ENCODE peak calls at places on chromosomes 12 and 14, in eight cellular contexts. E, O, W, G, P, C, Q and S are unnamed samples. For H3K36me3, the result is how much of the 10 kb centered on the place peaks cover.

GRCh38 chr14:21197418-21198205 is 41.7 kb upstream of the OR5AU1 start:
- DNase-seq in E (no peak), O (no peak), W (no peak), G (no peak), P (no peak), C (no peak), Q (no peak), S (no peak)

GRCh38 chr14:61514006-61514830 is 181.1 kb upstream of the HIF1A start:
- DNase-seq in E (no peak), O (no peak), W (no peak), G (no peak), P (no peak), C (no peak), Q (no peak), S (no peak)

GRCh38 chr12:121438905-121439304 is 39.0 kb downstream of the RNF34 start:
- DNase-seq in E (no peak), O (no peak), W (no peak), G (no peak), P (no peak), C (no peak), Q (no peak), S (no peak)

GRCh38 chr12:31773223-31773750 is 44.5 kb upstream of the AMN1 start:
- DNase-seq in E (no peak), O (no peak), W (no peak), G (no peak), P (no peak), C (no peak), Q (peak), S (no peak)

GRCh38 chr12:108843187-108843586 is 14.2 kb downstream of the SSH1 start:
- DNase-seq in E (no peak), O (no peak), W (no peak), G (no peak), P (no peak), C (no peak), Q (no peak), S (no peak)

GRCh38 chr14:103366741-103367140 is 18.5 kb upstream of the MARK3 start:
- DNase-seq in E (no peak), O (no peak), W (no peak), G (no peak), P (no peak), C (no peak), Q (no peak), S (no peak)

GRCh38 chr14:70318635-70319013 is 40.9 kb downstream of the COX16 start:
- DNase-seq in E (no peak), O (no peak), W (no peak), G (no peak), P (no peak), C (no peak), Q (no peak), S (no peak)

GRCh38 chr14:37721976-37722659 is 126.7 kb downstream of the TTC6 start:
- DNase-seq in E (no peak), O (peak), W (no peak), G (no peak), P (no peak), C (no peak), Q (no peak), S (no peak)

GRCh38 chr14:93120522-93120921 is 4.8 kb upstream of the ITPK1 start:
- DNase-seq in E (no peak), O (no peak), W (no peak), G (no peak), P (no peak), C (no peak), Q (no peak), S (peak)

GRCh38 chr14:76958020-76958965 is 70.2 kb downstream of the IRF2BPL start:
- DNase-seq in E (no peak), O (no peak), W (peak), G (no peak), P (no peak), C (no peak), Q (no peak), S (no peak)

GRCh38 chr12:122345042-122345441 is 77.4 kb downstream of the CLIP1 start:
- DNase-seq in E (no peak), O (no peak), W (no peak), G (no peak), P (no peak), C (no peak), Q (no peak), S (no peak)

GRCh38 chr12:105485321-105485910 is 154.9 kb downstream of the C12orf75 start:
- DNase-seq in E (no peak), O (peak), W (no peak), G (no peak), P (peak), C (no peak), Q (peak), S (no peak)

GRCh38 chr14:98370352-98370751 is 901.6 kb downstream of the BCL11B start:
- DNase-seq in E (no peak), O (no peak), W (no peak), G (no peak), P (no peak), C (no peak), Q (no peak), S (no peak)

GRCh38 chr12:98591209-98591608 is 2.3 kb upstream of the SLC25A3 start:
- DNase-seq in E (no peak), O (peak), W (no peak), G (no peak), P (no peak), C (no peak), Q (no peak), S (no peak)

GRCh38 chr14:89563503-89563902 is 146.5 kb upstream of the FOXN3 start:
- DNase-seq in E (no peak), O (no peak), W (no peak), G (no peak), P (no peak), C (no peak), Q (no peak), S (no peak)

GRCh38 chr14:85178869-85179268 is 351.1 kb upstream of the FLRT2 start:
- DNase-seq in E (no peak), O (no peak), W (peak), G (no peak), P (no peak), C (no peak), Q (no peak), S (peak)

GRCh38 chr12:115306380-115306779 is 622.4 kb upstream of the TBX3 start:
- DNase-seq in E (no peak), O (no peak), W (no peak), G (no peak), P (no peak), C (no peak), Q (no peak), S (no peak)

GRCh38 chr14:68510951-68511726 is 281.7 kb downstream of the ZFP36L1 start:
- DNase-seq in E (no peak), O (peak), W (no peak), G (no peak), P (no peak), C (no peak), Q (no peak), S (no peak)

GRCh38 chr14:101355284-101355683 is 206.0 kb upstream of the DIO3 start:
- DNase-seq in E (no peak), O (no peak), W (no peak), G (no peak), P (no peak), C (peak), Q (no peak), S (no peak)

GRCh38 chr14:23114669-23115491 is 4.2 kb downstream of the CEBPE start:
- DNase-seq in E (peak), O (peak), W (no peak), G (peak), P (no peak), C (no peak), Q (no peak), S (no peak)

GRCh38 chr14:33914676-33915516 is 36.0 kb downstream of the EGLN3 start:
- DNase-seq in E (peak), O (peak), W (no peak), G (no peak), P (no peak), C (peak), Q (no peak), S (no peak)

GRCh38 chr14:22981090-22982012 is 1.0 kb downstream of the AJUBA start:
- DNase-seq in E (no peak), O (peak), W (peak), G (peak), P (no peak), C (no peak), Q (no peak), S (peak)

GRCh38 chr12:42735869-42736361 is 146.4 kb upstream of the PRICKLE1 start:
- DNase-seq in E (no peak), O (peak), W (no peak), G (no peak), P (peak), C (no peak), Q (no peak), S (no peak)

GRCh38 chr14:22871200-22871961 is at the start of gene LRP10:
- DNase-seq in E (peak), O (peak), W (peak), G (peak), P (peak), C (peak), Q (peak), S (peak)

GRCh38 chr14:68711551-68712437 is 81.1 kb downstream of the ZFP36L1 start:
- DNase-seq in E (no peak), O (no peak), W (no peak), G (no peak), P (no peak), C (no peak), Q (no peak), S (peak)

GRCh38 chr12:92396647-92397258 is 251.1 kb upstream of the BTG1 start:
- DNase-seq in E (no peak), O (peak), W (no peak), G (no peak), P (no peak), C (no peak), Q (no peak), S (no peak)

GRCh38 chr14:92224348-92224954 is 98.5 kb upstream of the SLC24A4 start:
- DNase-seq in E (no peak), O (peak), W (no peak), G (no peak), P (no peak), C (no peak), Q (no peak), S (no peak)

GRCh38 chr12:120684523-120684932 is 2.4 kb upstream of the MLEC start:
- DNase-seq in E (no peak), O (peak), W (no peak), G (no peak), P (no peak), C (no peak), Q (no peak), S (no peak)

GRCh38 chr12:28893365-28893764 is 255.7 kb upstream of the FAR2 start:
- DNase-seq in E (no peak), O (peak), W (no peak), G (no peak), P (no peak), C (no peak), Q (no peak), S (no peak)

GRCh38 chr12:43309845-43310405 is 242.1 kb downstream of the ADAMTS20 start:
- DNase-seq in E (no peak), O (peak), W (no peak), G (no peak), P (no peak), C (no peak), Q (no peak), S (no peak)

GRCh38 chr12:52584156-52584682 is 10.6 kb upstream of the KRT74 start:
- DNase-seq in E (peak), O (no peak), W (no peak), G (no peak), P (no peak), C (no peak), Q (no peak), S (no peak)

GRCh38 chr12:66035289-66035961 is 95.1 kb downstream of the LLPH start:
- DNase-seq in E (no peak), O (peak), W (peak), G (no peak), P (no peak), C (no peak), Q (no peak), S (no peak)
- H3K4me3 ChIP-seq in E (no peak), O (no peak), W (no peak), G (no peak), P (no peak), C (no peak), Q (no peak), S (no peak)

GRCh38 chr12:132786192-132786591 is 24.6 kb upstream of the ANKLE2 start:
- DNase-seq in E (no peak), O (no peak), W (no peak), G (no peak), P (no peak), C (no peak), Q (no peak), S (no peak)
- H3K36me3 ChIP-seq in E (half or more), O (under half), W (under half), G (half or more), P (half or more), C (half or more), Q (half or more), S (under half)

DNA sequence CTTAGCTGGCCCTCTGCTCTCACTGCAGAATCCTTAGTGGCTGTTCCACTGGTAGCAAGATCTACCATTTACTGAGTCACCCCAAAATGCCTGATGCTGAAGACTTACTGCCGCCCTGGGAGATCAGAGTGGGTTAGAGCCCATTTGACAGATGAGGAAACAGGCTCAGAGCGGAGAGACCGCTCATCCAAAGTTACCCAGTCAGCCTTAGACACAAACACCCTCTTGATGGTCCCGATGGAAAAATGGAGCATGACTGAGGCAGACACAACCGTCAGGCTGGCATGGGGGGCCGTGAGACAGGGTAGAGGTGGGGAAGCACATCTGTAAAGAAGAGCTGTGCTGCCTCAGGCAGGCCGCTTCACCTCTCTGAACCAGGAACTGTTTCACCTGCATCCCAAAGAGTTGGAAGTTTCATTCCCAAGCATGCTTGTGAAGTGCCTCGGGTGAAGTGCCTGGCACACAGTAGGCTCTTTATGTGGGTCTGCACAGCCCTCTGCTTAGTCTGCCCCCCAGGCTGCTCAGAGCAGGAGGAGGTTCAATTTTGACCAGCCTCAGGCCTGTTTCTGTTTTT is 581 bp upstream of the SERPINA1 start:
- DNase-seq in E (no peak), O (no peak), W (no peak), G (no peak), P (no peak), C (no peak), Q (peak), S (peak)
- H3K4me3 ChIP-seq in E (no peak), O (no peak), W (no peak), G (peak), P (no peak), C (no peak), Q (peak), S (no peak)

GRCh38 chr14:55684956-55685584 is 105.1 kb downstream of the KTN1 start:
- DNase-seq in E (no peak), O (peak), W (no peak), G (no peak), P (peak), C (no peak), Q (no peak), S (no peak)

GRCh38 chr14:55686713-55687112 is 106.7 kb downstream of the KTN1 start:
- DNase-seq in E (no peak), O (no peak), W (no peak), G (no peak), P (no peak), C (no peak), Q (no peak), S (no peak)

DNA sequence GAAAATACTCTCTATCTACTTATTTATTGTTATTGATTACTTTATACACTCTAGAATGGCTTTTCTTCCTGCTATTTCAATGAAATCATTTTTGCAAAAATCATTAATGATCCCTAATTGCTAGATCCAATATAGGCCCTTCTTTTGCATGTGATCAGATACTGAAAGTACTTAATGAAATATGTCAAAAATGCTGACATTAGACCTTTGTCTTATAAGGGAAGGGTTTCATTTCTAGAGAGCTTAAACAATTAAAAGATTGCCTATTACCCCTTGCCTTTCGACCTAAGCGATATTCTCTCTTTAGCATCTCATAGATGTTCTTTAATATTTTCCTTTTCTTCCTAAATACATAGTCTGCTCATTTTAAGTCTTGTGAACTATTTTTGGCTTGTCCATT is 101.1 kb downstream of the KTN1 start:
- DNase-seq in E (no peak), O (no peak), W (no peak), G (no peak), P (no peak), C (no peak), Q (no peak), S (no peak)
- H3K36me3 ChIP-seq in E (half or more), O (half or more), W (under half), G (under half), P (half or more), C (half or more), Q (half or more), S (under half)